ENCODE peak calls at places on chromosome 1, in eight cellular contexts. F, U, K, T, B, O, G and Z are unnamed samples.

GRCh38 chr1:107196973-107197562 is 56.2 kb downstream of the NTNG1 start:
- DNase-seq in F (peak), U (no peak), K (no peak), T (peak), B (peak), O (peak), G (no peak), Z (no peak)

GRCh38 chr1:27496604-27497155 is 6.7 kb upstream of the WASF2 start:
- DNase-seq in F (no peak), U (no peak), K (no peak), T (peak), B (no peak), O (peak), G (no peak), Z (no peak)

GRCh38 chr1:184183919-184184318 is 132.4 kb downstream of the TSEN15 start:
- DNase-seq in F (no peak), U (no peak), K (no peak), T (no peak), B (no peak), O (no peak), G (no peak), Z (no peak)

GRCh38 chr1:8681911-8682310 is 135.5 kb downstream of the RERE start:
- DNase-seq in F (no peak), U (no peak), K (no peak), T (no peak), B (peak), O (no peak), G (no peak), Z (no peak)

GRCh38 chr1:199948587-199949280 is 78.8 kb upstream of the NR5A2 start:
- DNase-seq in F (no peak), U (no peak), K (no peak), T (peak), B (no peak), O (no peak), G (no peak), Z (no peak)

GRCh38 chr1:95753382-95754016 is 519.5 kb downstream of the RWDD3 start:
- DNase-seq in F (no peak), U (no peak), K (no peak), T (no peak), B (no peak), O (no peak), G (no peak), Z (no peak)

GRCh38 chr1:58773406-58773840 is 10.4 kb downstream of the JUN start:
- DNase-seq in F (no peak), U (no peak), K (no peak), T (peak), B (no peak), O (no peak), G (no peak), Z (no peak)

GRCh38 chr1:228992044-228992443 is 256.8 kb downstream of the RHOU start:
- DNase-seq in F (no peak), U (no peak), K (no peak), T (no peak), B (no peak), O (no peak), G (no peak), Z (no peak)

GRCh38 chr1:20883766-20884165 is 96.7 kb upstream of the HP1BP3 start:
- DNase-seq in F (no peak), U (no peak), K (peak), T (no peak), B (no peak), O (no peak), G (no peak), Z (no peak)

GRCh38 chr1:243471026-243471685 is 215.3 kb downstream of the SDCCAG8 start:
- DNase-seq in F (no peak), U (no peak), K (no peak), T (no peak), B (peak), O (peak), G (no peak), Z (no peak)

GRCh38 chr1:101316276-101316675 is 79.5 kb downstream of the S1PR1 start:
- DNase-seq in F (no peak), U (no peak), K (no peak), T (no peak), B (no peak), O (no peak), G (no peak), Z (no peak)